ENCODE peak calls at places on chromosomes 11 and 22, in four cellular contexts. H is HepG2, T is SK-N-SH, W is GM12878. I is an unnamed sample.

GRCh38 chr11:99068832-99069231 is 48.1 kb downstream of the CNTN5 start:
- DNase-seq in H (no peak), T (no peak), W (no peak), I (no peak)

GRCh38 chr22:19387575-19387974 is 44.0 kb downstream of the HIRA start:
- DNase-seq in H (no peak), T (no peak), W (no peak), I (no peak)

GRCh38 chr22:42641801-42642413 is 1.5 kb upstream of the ATP5MGL start:
- DNase-seq in H (peak), T (no peak), W (no peak), I (no peak)

GRCh38 chr22:19891350-19892248 is 36.9 kb upstream of the GNB1L start:
- DNase-seq in H (peak), T (peak), W (no peak), I (peak)

GRCh38 chr11:23359297-23359696 is 499.0 kb upstream of the CCDC179 start:
- DNase-seq in H (peak), T (no peak), W (no peak), I (no peak)

GRCh38 chr11:134071766-134072403 is 3.0 kb downstream of the JAM3 start:
- DNase-seq in H (no peak), T (no peak), W (no peak), I (no peak)

GRCh38 chr11:73187854-73188253 is 30.2 kb upstream of the P2RY2 start:
- DNase-seq in H (no peak), T (no peak), W (no peak), I (no peak)

GRCh38 chr11:197741-198235 is 4.9 kb downstream of the SCGB1C1 start:
- DNase-seq in H (no peak), T (no peak), W (no peak), I (no peak)

GRCh38 chr11:313787-314547 is at the start of gene IFITM1:
- DNase-seq in H (no peak), T (no peak), W (peak), I (peak)

GRCh38 chr11:10414659-10415058 is 40.4 kb upstream of the AMPD3 start:
- DNase-seq in H (no peak), T (no peak), W (no peak), I (no peak)

GRCh38 chr11:84828616-84829015 is 798.5 kb downstream of the DLG2 start:
- DNase-seq in H (no peak), T (no peak), W (no peak), I (no peak)

GRCh38 chr22:32823024-32823730 is 21.7 kb downstream of the TIMP3 start:
- DNase-seq in H (peak), T (peak), W (no peak), I (peak)

GRCh38 chr11:134837887-134838232 is 425.8 kb upstream of the B3GAT1 start:
- DNase-seq in H (no peak), T (no peak), W (no peak), I (no peak)

GRCh38 chr11:67054851-67055523 is 1.7 kb upstream of the RHOD start:
- DNase-seq in H (peak), T (peak), W (no peak), I (peak)

GRCh38 chr11:75553182-75553581 is 8.9 kb upstream of the SERPINH1 start:
- DNase-seq in H (no peak), T (no peak), W (no peak), I (no peak)

GRCh38 chr11:34546511-34547206 is 33.1 kb upstream of the ELF5 start:
- DNase-seq in H (peak), T (no peak), W (no peak), I (no peak)

GRCh38 chr11:110728883-110729282 is 16.6 kb upstream of the ARHGAP20 start:
- DNase-seq in H (no peak), T (no peak), W (no peak), I (no peak)

GRCh38 chr11:67279589-67280340 is 9.3 kb upstream of the ANKRD13D start:
- DNase-seq in H (no peak), T (no peak), W (no peak), I (no peak)

GRCh38 chr11:63639195-63639832 is 25.1 kb upstream of the PLAAT3 start:
- DNase-seq in H (no peak), T (no peak), W (no peak), I (no peak)

GRCh38 chr11:65116370-65117205 is 913 bp downstream of the ZNHIT2 start:
- DNase-seq in H (no peak), T (peak), W (no peak), I (no peak)

GRCh38 chr11:87473174-87473573 is 435.4 kb downstream of the TMEM135 start:
- DNase-seq in H (no peak), T (no peak), W (no peak), I (no peak)

GRCh38 chr11:76629133-76629852 is 41.3 kb downstream of the LRRC32 start:
- DNase-seq in H (no peak), T (no peak), W (peak), I (no peak)

GRCh38 chr11:115168229-115168671 is 336.0 kb downstream of the CADM1 start:
- DNase-seq in H (no peak), T (peak), W (no peak), I (no peak)

GRCh38 chr11:66556086-66556485 is 9.4 kb downstream of the ACTN3 start:
- DNase-seq in H (no peak), T (no peak), W (no peak), I (no peak)

GRCh38 chr11:95660038-95660437 is 129.5 kb downstream of the FAM76B start:
- DNase-seq in H (no peak), T (no peak), W (no peak), I (no peak)

GRCh38 chr11:62652156-62653006 is 721 bp downstream of the INTS5 start:
- DNase-seq in H (no peak), T (no peak), W (no peak), I (peak)

DNA sequence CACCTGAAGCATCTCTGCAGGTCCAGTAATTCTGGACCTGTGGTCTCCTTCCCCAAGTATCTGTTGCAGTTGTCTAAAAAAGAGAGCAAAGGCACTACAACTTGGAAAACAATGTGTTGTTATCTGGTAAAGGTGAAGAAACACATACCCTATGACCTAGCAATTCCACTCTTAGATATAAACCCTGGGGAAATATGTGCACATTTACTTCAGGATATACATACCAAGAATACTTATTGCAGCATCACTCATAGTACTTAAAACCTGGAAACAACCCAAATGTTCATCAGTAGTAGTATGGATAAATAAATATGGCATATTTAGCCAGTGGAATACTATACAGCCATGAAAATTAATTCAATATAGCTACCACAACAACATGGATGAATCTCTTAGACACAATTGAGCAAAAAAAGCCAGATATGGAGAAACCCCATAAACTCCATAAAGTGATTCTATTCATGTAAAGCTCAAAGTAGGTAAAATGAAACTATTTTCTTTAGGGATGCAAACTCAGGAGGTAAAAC is 26.1 kb upstream of the MICAL2 start:
- DNase-seq in H (no peak), T (no peak), W (no peak), I (no peak)
- TF ChIP-seq TAF1 in H (no peak), T (no peak), W (no peak), I (no peak)

DNA sequence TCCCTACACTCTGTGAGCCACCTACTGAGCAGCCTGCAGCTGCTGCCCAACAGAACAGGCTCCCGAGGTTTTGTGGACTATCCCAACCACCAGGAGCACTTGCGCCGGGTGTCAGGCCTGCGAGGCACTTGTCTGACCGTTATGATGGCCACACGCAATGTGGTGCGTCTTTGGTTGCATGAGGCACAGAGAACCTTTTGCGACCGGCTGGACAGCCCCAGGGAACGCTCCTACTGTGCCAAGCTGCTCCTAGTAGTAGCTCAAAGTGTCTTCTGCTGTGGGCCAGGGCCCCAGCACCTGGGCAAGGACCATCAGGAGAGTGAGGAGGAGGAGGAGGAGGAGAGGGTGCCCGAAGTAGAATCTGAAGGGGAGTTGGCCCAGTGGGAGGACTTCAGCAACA is 46.4 kb downstream of the RRP8 start:
- DNase-seq in H (no peak), T (no peak), W (no peak), I (no peak)
- TF ChIP-seq NFIC in H (no peak), T (no peak), W (no peak), I (no peak)

GRCh38 chr22:21665047-21665851 is 563 bp upstream of the PPIL2 start:
- DNase-seq in H (no peak), T (no peak), W (no peak), I (no peak)
- TF ChIP-seq TAF1 in H (no peak), T (no peak), W (no peak), I (no peak)

DNA sequence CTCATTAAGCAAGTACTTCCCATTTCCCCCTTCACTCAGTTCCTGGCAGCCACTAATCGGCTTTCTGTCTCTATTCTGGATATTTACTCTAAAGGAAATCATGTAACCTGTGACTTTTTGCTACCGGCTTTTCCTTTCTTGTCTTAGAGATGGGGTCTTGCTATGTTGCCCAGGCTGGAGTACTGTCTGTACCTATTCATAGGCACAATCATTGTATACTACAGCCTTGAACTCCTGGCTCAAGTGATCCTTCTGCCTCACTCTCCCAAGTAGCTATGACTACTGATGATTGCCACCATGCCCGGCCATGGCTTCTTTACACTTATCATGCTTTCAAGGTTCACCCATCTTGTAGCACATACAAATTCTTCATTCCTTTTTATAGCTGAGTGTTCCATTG is 12.4 kb downstream of the SLC25A17 start:
- DNase-seq in H (no peak), T (no peak), W (no peak), I (no peak)
- TF ChIP-seq NFIC in H (no peak), T (no peak), W (no peak), I (no peak)

GRCh38 chr11:71451596-71452353 is 1.2 kb upstream of the NADSYN1 start:
- DNase-seq in H (peak), T (no peak), W (no peak), I (peak)

GRCh38 chr11:71450507-71450906 is 2.3 kb upstream of the DHCR7 start:
- DNase-seq in H (no peak), T (no peak), W (no peak), I (no peak)

GRCh38 chr11:71453911-71454304 is 905 bp downstream of the NADSYN1 start:
- DNase-seq in H (no peak), T (no peak), W (no peak), I (no peak)

GRCh38 chr11:71453021-71453910 is at the start of gene NADSYN1:
- DNase-seq in H (peak), T (peak), W (peak), I (peak)

GRCh38 chr11:71452354-71453020 is 516 bp upstream of the NADSYN1 start:
- DNase-seq in H (peak), T (no peak), W (no peak), I (no peak)
- TF ChIP-seq TAF1 in H (no peak), T (no peak), W (no peak), I (no peak)

GRCh38 chr11:112518371-112518770 is 257.7 kb upstream of the PLET1 start:
- DNase-seq in H (no peak), T (no peak), W (no peak), I (no peak)

GRCh38 chr11:112516771-112517170 is 256.1 kb upstream of the PLET1 start:
- DNase-seq in H (no peak), T (no peak), W (no peak), I (no peak)

GRCh38 chr11:112513417-112513816 is 252.8 kb upstream of the PLET1 start:
- DNase-seq in H (no peak), T (no peak), W (no peak), I (no peak)

GRCh38 chr11:112513936-112514716 is 253.5 kb upstream of the PLET1 start:
- DNase-seq in H (no peak), T (peak), W (no peak), I (no peak)

DNA sequence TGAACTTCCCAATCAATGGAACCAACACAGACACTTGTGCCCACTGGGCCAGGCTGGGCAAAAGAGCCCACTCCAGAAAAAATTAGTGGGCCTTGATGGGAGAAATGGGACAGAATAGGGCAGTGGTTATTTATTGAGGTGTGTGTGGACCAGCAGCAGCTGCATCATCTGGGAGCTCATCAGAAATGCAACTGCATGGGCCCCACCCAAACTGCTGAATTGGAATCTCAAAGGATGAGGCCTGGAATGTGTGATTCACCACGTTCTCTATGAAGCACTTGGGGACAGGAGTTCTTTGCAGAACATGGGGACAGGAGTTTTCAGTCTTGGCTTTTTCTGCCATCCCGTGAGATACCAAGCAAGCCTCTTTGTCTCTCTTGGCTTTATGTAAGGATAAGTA is 255.6 kb upstream of the PLET1 start:
- DNase-seq in H (no peak), T (no peak), W (no peak), I (no peak)
- TF ChIP-seq NFIC in H (no peak), T (no peak), W (no peak), I (no peak)

I was measured in K562.